ENCODE peak calls at places on chromosomes 13 and 19, in four cellular contexts. One of them, this sample, is unnamed.

GRCh38 chr19:12791345-12792047 is at the start of gene JUNB:
- DNase-seq in GM12865: peak
- DNase-seq in AG04450: peak
- DNase-seq in CD4-positive, alpha-beta T cell: peak
- DNase-seq in this sample: peak

GRCh38 chr13:84433024-84433423 is 550.8 kb upstream of the SLITRK1 start:
- DNase-seq in GM12865: no peak
- DNase-seq in CD4-positive, alpha-beta T cell: no peak
- DNase-seq in AG04450: peak
- DNase-seq in this sample: no peak

GRCh38 chr19:1408300-1409203 is 1.2 kb downstream of the DAZAP1 start:
- DNase-seq in GM12865: peak
- DNase-seq in AG04450: no peak
- DNase-seq in CD4-positive, alpha-beta T cell: peak
- DNase-seq in this sample: peak

GRCh38 chr13:73337511-73337910 is 278.7 kb downstream of the KLF5 start:
- DNase-seq in AG04450: no peak
- DNase-seq in CD4-positive, alpha-beta T cell: no peak
- DNase-seq in GM12865: no peak
- DNase-seq in this sample: no peak

GRCh38 chr13:114008964-114009589 is 35.2 kb upstream of the C13orf46 start:
- DNase-seq in CD4-positive, alpha-beta T cell: no peak
- DNase-seq in AG04450: no peak
- DNase-seq in GM12865: no peak
- DNase-seq in this sample: no peak

GRCh38 chr13:92719868-92720267 is 506.7 kb upstream of the GPC6 start:
- DNase-seq in AG04450: no peak
- DNase-seq in CD4-positive, alpha-beta T cell: no peak
- DNase-seq in GM12865: no peak
- DNase-seq in this sample: no peak

GRCh38 chr19:1057185-1057857 is 9.6 kb upstream of the ARHGAP45 start:
- DNase-seq in CD4-positive, alpha-beta T cell: no peak
- DNase-seq in AG04450: no peak
- DNase-seq in GM12865: peak
- DNase-seq in this sample: no peak

GRCh38 chr19:15251010-15251748 is 18.9 kb upstream of the EPHX3 start:
- DNase-seq in AG04450: peak
- DNase-seq in CD4-positive, alpha-beta T cell: no peak
- DNase-seq in GM12865: no peak
- DNase-seq in this sample: no peak

GRCh38 chr19:38713227-38713649 is 31.0 kb downstream of the CAPN12 start:
- DNase-seq in CD4-positive, alpha-beta T cell: no peak
- DNase-seq in AG04450: no peak
- DNase-seq in GM12865: no peak
- DNase-seq in this sample: no peak

GRCh38 chr13:59274958-59275727 is 888.6 kb downstream of the DIAPH3 start:
- DNase-seq in GM12865: peak
- DNase-seq in AG04450: no peak
- DNase-seq in CD4-positive, alpha-beta T cell: no peak
- DNase-seq in this sample: no peak

GRCh38 chr19:47618771-47619170 is 9.8 kb downstream of the BICRA start:
- DNase-seq in GM12865: no peak
- DNase-seq in AG04450: no peak
- DNase-seq in CD4-positive, alpha-beta T cell: no peak
- DNase-seq in this sample: no peak

GRCh38 chr19:29547361-29547960 is 21.7 kb downstream of the VSTM2B start:
- DNase-seq in AG04450: no peak
- DNase-seq in GM12865: no peak
- DNase-seq in CD4-positive, alpha-beta T cell: no peak
- DNase-seq in this sample: no peak

GRCh38 chr19:48683349-48683748 is 10.5 kb upstream of the NTN5 start:
- DNase-seq in AG04450: no peak
- DNase-seq in CD4-positive, alpha-beta T cell: peak
- DNase-seq in GM12865: no peak
- DNase-seq in this sample: no peak

GRCh38 chr19:50670102-50670380 is 20.8 kb downstream of the C19orf81 start:
- DNase-seq in GM12865: no peak
- DNase-seq in CD4-positive, alpha-beta T cell: no peak
- DNase-seq in AG04450: no peak
- DNase-seq in this sample: no peak

GRCh38 chr13:51600703-51601102 is 16.4 kb downstream of the WDFY2 start:
- DNase-seq in GM12865: no peak
- DNase-seq in CD4-positive, alpha-beta T cell: no peak
- DNase-seq in AG04450: no peak
- DNase-seq in this sample: no peak

GRCh38 chr13:102944821-102945220 is 99.0 kb downstream of the ERCC5 start:
- DNase-seq in GM12865: no peak
- DNase-seq in CD4-positive, alpha-beta T cell: no peak
- DNase-seq in AG04450: no peak
- DNase-seq in this sample: no peak

GRCh38 chr13:102951808-102952207 is 106.0 kb downstream of the ERCC5 start:
- DNase-seq in GM12865: no peak
- DNase-seq in CD4-positive, alpha-beta T cell: no peak
- DNase-seq in AG04450: no peak
- DNase-seq in this sample: no peak

GRCh38 chr13:102945324-102945815 is 99.5 kb downstream of the ERCC5 start:
- DNase-seq in GM12865: no peak
- DNase-seq in CD4-positive, alpha-beta T cell: no peak
- DNase-seq in AG04450: no peak
- DNase-seq in this sample: no peak

GRCh38 chr13:102948006-102948405 is 102.2 kb downstream of the ERCC5 start:
- DNase-seq in AG04450: no peak
- DNase-seq in GM12865: no peak
- DNase-seq in CD4-positive, alpha-beta T cell: no peak
- DNase-seq in this sample: no peak
- TF ChIP-seq CTCF in AG04450: no peak
- TF ChIP-seq CTCF in GM12865: no peak
- TF ChIP-seq CTCF in CD4-positive, alpha-beta T cell: no peak
- TF ChIP-seq CTCF in this sample: no peak

GRCh38 chr19:18202759-18203407 is 959 bp downstream of the RAB3A start:
- DNase-seq in GM12865: peak
- DNase-seq in CD4-positive, alpha-beta T cell: peak
- DNase-seq in AG04450: no peak
- DNase-seq in this sample: no peak

GRCh38 chr19:18205180-18205915 is 1.5 kb upstream of the RAB3A start:
- DNase-seq in CD4-positive, alpha-beta T cell: peak
- DNase-seq in GM12865: peak
- DNase-seq in AG04450: peak
- DNase-seq in this sample: peak

GRCh38 chr19:18204394-18205179 is 745 bp upstream of the RAB3A start:
- DNase-seq in GM12865: no peak
- DNase-seq in AG04450: no peak
- DNase-seq in CD4-positive, alpha-beta T cell: peak
- DNase-seq in this sample: peak

GRCh38 chr19:18203408-18203862 is 407 bp downstream of the RAB3A start:
- DNase-seq in AG04450: no peak
- DNase-seq in GM12865: peak
- DNase-seq in CD4-positive, alpha-beta T cell: peak
- DNase-seq in this sample: no peak

DNA sequence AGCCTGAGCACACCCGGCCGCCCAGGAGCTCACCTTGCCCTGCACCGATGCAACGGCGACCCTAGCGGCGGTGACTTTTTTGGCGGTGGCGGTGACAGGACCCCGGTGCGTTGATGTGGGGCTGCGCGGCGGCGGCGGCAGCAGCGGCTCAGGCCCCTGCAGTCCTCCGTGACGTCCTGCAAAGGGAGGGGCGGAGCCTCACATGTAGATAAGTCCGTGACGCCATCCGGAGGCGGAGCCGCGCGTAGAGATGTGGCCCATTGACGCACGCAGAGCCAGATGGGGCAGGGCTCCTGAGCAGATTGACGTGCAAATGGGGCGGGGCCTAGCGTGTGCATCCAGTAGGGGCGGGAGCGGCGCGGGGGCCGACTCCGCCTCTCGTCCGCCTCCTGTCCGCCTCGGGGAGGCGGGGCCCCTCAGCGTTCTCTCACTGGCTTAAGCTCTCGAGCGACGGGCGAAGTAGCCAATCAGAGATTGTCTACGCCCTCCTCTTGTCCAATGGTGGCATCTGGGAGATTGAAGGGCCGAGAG is at the start of gene RAB3A:
- DNase-seq in CD4-positive, alpha-beta T cell: peak
- DNase-seq in AG04450: peak
- DNase-seq in GM12865: peak
- DNase-seq in this sample: peak
- TF ChIP-seq CTCF in CD4-positive, alpha-beta T cell: no peak
- TF ChIP-seq CTCF in AG04450: no peak
- TF ChIP-seq CTCF in GM12865: no peak
- TF ChIP-seq CTCF in this sample: peak

GRCh38 chr13:33349314-33349995 is 63.9 kb upstream of the STARD13 start:
- DNase-seq in AG04450: no peak
- DNase-seq in GM12865: no peak
- DNase-seq in CD4-positive, alpha-beta T cell: no peak
- DNase-seq in this sample: no peak

GRCh38 chr13:33352520-33352919 is 67.0 kb upstream of the STARD13 start:
- DNase-seq in GM12865: no peak
- DNase-seq in AG04450: no peak
- DNase-seq in CD4-positive, alpha-beta T cell: no peak
- DNase-seq in this sample: no peak

GRCh38 chr13:33352023-33352422 is 66.5 kb upstream of the STARD13 start:
- DNase-seq in CD4-positive, alpha-beta T cell: no peak
- DNase-seq in AG04450: no peak
- DNase-seq in GM12865: no peak
- DNase-seq in this sample: no peak

GRCh38 chr13:33349996-33350826 is 64.7 kb upstream of the STARD13 start:
- DNase-seq in GM12865: no peak
- DNase-seq in AG04450: no peak
- DNase-seq in CD4-positive, alpha-beta T cell: no peak
- DNase-seq in this sample: peak

DNA sequence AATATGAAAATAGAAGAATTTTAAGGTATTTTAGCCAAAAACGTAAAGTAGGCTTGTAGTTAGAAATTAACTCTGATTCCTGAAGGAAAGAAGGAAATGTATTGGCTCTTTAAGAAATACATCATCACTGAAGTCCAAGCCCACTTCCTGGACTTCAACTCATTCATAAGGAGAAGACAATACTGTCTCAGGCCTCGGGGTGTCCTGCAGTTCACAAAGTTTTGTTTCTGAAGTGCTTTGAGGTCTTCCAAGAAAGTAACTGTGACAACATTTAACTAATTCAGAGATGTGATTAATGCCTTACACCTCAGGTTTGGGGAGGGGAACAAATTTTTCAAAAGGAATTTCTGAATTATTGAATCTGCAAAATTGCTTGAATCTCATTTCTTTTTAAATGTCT is 65.8 kb upstream of the STARD13 start:
- DNase-seq in CD4-positive, alpha-beta T cell: no peak
- DNase-seq in GM12865: peak
- DNase-seq in AG04450: no peak
- DNase-seq in this sample: no peak
- TF ChIP-seq CTCF in CD4-positive, alpha-beta T cell: no peak
- TF ChIP-seq CTCF in GM12865: no peak
- TF ChIP-seq CTCF in AG04450: no peak
- TF ChIP-seq CTCF in this sample: no peak

GRCh38 chr19:55640043-55640576 is 692 bp upstream of the ZNF580 start:
- DNase-seq in GM12865: peak
- DNase-seq in CD4-positive, alpha-beta T cell: peak
- DNase-seq in AG04450: no peak
- DNase-seq in this sample: no peak
- TF ChIP-seq CTCF in GM12865: peak
- TF ChIP-seq CTCF in CD4-positive, alpha-beta T cell: peak
- TF ChIP-seq CTCF in AG04450: peak
- TF ChIP-seq CTCF in this sample: no peak

GRCh38 chr19:52535831-52536800 is 8.6 kb downstream of the ZNF808 start:
- DNase-seq in GM12865: peak
- DNase-seq in CD4-positive, alpha-beta T cell: peak
- DNase-seq in AG04450: peak
- DNase-seq in this sample: peak
- TF ChIP-seq CTCF in GM12865: no peak
- TF ChIP-seq CTCF in CD4-positive, alpha-beta T cell: no peak
- TF ChIP-seq CTCF in AG04450: no peak
- TF ChIP-seq CTCF in this sample: no peak

DNA sequence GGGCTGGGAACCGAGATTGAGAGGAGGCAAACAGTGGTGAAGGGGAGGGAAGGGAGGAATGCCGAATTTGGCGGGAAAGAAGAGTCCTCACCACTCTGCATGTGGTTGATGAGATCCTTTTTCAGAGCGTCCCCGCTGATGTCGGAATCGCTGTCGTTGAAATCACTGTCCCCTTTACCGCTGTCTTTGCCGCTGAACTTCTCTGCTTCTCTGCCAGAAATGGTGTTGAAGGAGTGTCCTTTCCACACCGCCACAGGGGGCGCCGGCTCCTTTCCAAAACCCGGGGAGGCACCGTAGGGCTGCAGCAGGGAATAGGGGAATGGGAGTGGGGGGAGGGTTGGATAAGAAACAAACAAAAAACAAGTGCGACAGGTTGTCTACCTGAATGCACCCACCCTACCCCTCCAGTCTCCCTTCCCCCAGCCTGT is 3.1 kb downstream of the PCDH8 start:
- DNase-seq in CD4-positive, alpha-beta T cell: no peak
- DNase-seq in AG04450: no peak
- DNase-seq in GM12865: no peak
- DNase-seq in this sample: peak
- TF ChIP-seq CTCF in CD4-positive, alpha-beta T cell: no peak
- TF ChIP-seq CTCF in AG04450: peak
- TF ChIP-seq CTCF in GM12865: peak
- TF ChIP-seq CTCF in this sample: peak

DNA sequence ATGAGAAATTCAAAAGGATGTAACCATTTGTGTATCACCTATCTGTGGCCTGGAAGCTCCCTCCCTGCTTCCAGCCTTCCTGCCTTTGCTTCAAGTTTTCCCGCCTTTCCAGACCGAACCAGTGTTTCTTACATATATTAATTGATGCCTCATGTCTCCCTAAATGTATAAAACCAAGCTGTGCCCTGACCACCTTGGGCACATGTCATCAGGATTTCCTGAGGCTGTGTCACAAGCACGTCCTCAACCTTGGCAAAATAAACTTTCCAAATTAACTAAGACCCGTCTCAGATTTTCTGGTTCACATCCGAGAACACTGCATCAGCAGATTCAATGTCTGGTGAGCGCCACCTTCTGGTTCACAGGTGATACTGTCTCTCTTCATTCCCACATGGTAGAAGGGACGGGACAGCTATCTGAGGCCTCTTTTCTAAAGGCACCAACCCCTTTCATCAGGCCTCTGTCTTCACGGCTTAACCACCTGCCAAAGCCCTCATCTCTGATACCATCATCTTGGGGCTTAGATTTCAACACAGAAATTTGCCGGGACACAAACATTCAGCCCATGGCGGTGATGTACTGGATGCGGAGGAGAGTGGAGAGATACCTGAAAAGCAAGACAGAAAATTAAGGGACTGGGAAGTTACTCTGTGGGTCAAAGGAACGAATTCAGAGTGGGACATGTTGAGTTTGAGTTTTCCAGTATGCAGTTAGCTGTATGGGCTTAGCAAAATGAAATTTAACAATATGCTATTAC is 58.7 kb upstream of the PABPC3 start:
- DNase-seq in CD4-positive, alpha-beta T cell: peak
- DNase-seq in AG04450: peak
- DNase-seq in GM12865: peak
- DNase-seq in this sample: peak
- TF ChIP-seq CTCF in CD4-positive, alpha-beta T cell: peak
- TF ChIP-seq CTCF in AG04450: peak
- TF ChIP-seq CTCF in GM12865: peak
- TF ChIP-seq CTCF in this sample: peak